ENCODE peak calls at places on chromosomes 4 and X, in five cellular contexts. U, Q, I, F and O are unnamed samples. For H3K9me3, the result is how much of the 10 kb centered on the place peaks cover.

GRCh38 chr4:151407466-151408379 is 1.3 kb upstream of the FHIP1A start:
- DNase-seq in U (no peak), Q (no peak), I (peak), F (peak), O (peak)

GRCh38 chr4:174265917-174266316 is 17.6 kb downstream of the FBXO8 start:
- DNase-seq in U (no peak), Q (no peak), I (no peak), F (no peak), O (no peak)

GRCh38 chr4:25065901-25066610 is 35.3 kb upstream of the LGI2 start:
- DNase-seq in U (no peak), Q (peak), I (no peak), F (no peak), O (peak)

GRCh38 chr4:48483777-48484493 is 792 bp downstream of the SLC10A4 start:
- DNase-seq in U (no peak), Q (no peak), I (no peak), F (peak), O (no peak)

GRCh38 chrX:17595456-17596035 is 141.7 kb upstream of the SCML1 start:
- DNase-seq in U (no peak), Q (peak), I (no peak), F (no peak), O (no peak)

GRCh38 chr4:56628592-56628991 is 52.5 kb downstream of the HOPX start:
- DNase-seq in U (no peak), Q (no peak), I (no peak), F (no peak), O (no peak)

GRCh38 chr4:180832086-180832485 is 1411.1 kb upstream of the TENM3 start:
- DNase-seq in U (no peak), Q (no peak), I (no peak), F (no peak), O (no peak)

GRCh38 chrX:56289449-56289848 is 57.3 kb downstream of the KLF8 start:
- DNase-seq in U (no peak), Q (no peak), I (no peak), F (no peak), O (no peak)

GRCh38 chr4:112515278-112516075 is 503 bp downstream of the NEUROG2 start:
- DNase-seq in U (no peak), Q (peak), I (no peak), F (no peak), O (peak)

GRCh38 chrX:81336455-81337144 is 134.7 kb downstream of the SH3BGRL start:
- DNase-seq in U (no peak), Q (no peak), I (no peak), F (no peak), O (no peak)

GRCh38 chr4:151957163-151957562 is 196.4 kb upstream of the GATB start:
- DNase-seq in U (no peak), Q (peak), I (no peak), F (no peak), O (peak)

GRCh38 chrX:21961142-21961541 is 20.6 kb downstream of the SMS start:
- DNase-seq in U (no peak), Q (no peak), I (no peak), F (no peak), O (no peak)

GRCh38 chr4:83780334-83780733 is 244.4 kb downstream of the GPAT3 start:
- DNase-seq in U (no peak), Q (no peak), I (no peak), F (no peak), O (no peak)

GRCh38 chr4:138696771-138697170 is 318.8 kb upstream of the NOCT start:
- DNase-seq in U (no peak), Q (no peak), I (no peak), F (no peak), O (no peak)

GRCh38 chr4:111952708-111953107 is 192.5 kb upstream of the FAM241A start:
- DNase-seq in U (no peak), Q (no peak), I (no peak), F (no peak), O (no peak)

GRCh38 chr4:102598102-102598758 is 97.1 kb downstream of the NFKB1 start:
- DNase-seq in U (no peak), Q (peak), I (no peak), F (peak), O (no peak)

GRCh38 chrX:85928606-85929005 is 118.8 kb downstream of the CHM start:
- DNase-seq in U (no peak), Q (no peak), I (no peak), F (no peak), O (no peak)

GRCh38 chr4:127648061-127648460 is 15.3 kb downstream of the INTU start:
- DNase-seq in U (no peak), Q (no peak), I (no peak), F (no peak), O (no peak)

GRCh38 chrX:134718329-134719317 is 60.4 kb upstream of the PLAC1 start:
- DNase-seq in U (peak), Q (peak), I (no peak), F (peak), O (no peak)

GRCh38 chrX:130075768-130076167 is 34.5 kb downstream of the ELF4 start:
- DNase-seq in U (no peak), Q (no peak), I (no peak), F (no peak), O (no peak)

GRCh38 chr4:183201331-183201730 is 102.3 kb downstream of the WWC2 start:
- DNase-seq in U (no peak), Q (peak), I (no peak), F (no peak), O (no peak)

GRCh38 chr4:17560065-17560673 is 16.8 kb upstream of the LAP3 start:
- DNase-seq in U (no peak), Q (no peak), I (no peak), F (no peak), O (no peak)

GRCh38 chrX:132958086-132958703 is at the start of gene HS6ST2:
- DNase-seq in U (no peak), Q (no peak), I (no peak), F (no peak), O (no peak)

GRCh38 chrX:17888421-17888820 is 27.3 kb upstream of the RAI2 start:
- DNase-seq in U (no peak), Q (no peak), I (no peak), F (no peak), O (no peak)

GRCh38 chr4:159171287-159171686 is 68.4 kb downstream of the RAPGEF2 start:
- DNase-seq in U (no peak), Q (no peak), I (no peak), F (no peak), O (no peak)

DNA sequence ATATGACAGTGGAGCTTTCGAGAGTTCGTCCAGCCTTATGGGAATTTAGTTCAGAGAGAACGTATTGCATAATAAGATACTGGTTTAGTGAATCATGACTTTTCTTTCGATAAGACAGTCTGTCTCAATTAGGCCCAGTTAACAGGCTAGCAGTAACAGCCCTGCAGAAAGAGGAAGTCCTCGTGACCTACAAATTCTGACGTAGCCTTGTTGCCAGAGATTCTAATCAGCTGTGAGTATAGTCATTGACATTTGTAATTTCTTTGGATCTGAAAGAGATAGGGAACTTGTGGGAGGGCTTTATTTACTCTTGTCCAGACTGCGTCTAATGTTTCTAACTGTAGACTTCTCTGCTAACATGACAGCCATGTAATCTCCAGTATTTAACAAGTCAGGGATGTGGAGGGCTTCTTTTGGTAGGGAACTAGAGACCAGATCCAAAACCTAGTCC is 15.8 kb downstream of the ART3 start:
- DNase-seq in U (no peak), Q (peak), I (no peak), F (peak), O (peak)
- H3K9me3 ChIP-seq in U (under half), Q (under half), I (under half), F (under half), O (under half)

GRCh38 chr4:256492-256891 is 48.8 kb downstream of the ZNF732 start:
- DNase-seq in U (no peak), Q (no peak), I (no peak), F (no peak), O (no peak)
- H3K9me3 ChIP-seq in U (under half), Q (under half), I (half or more), F (under half), O (under half)

GRCh38 chr4:8741513-8742226 is 130.0 kb downstream of the HMX1 start:
- DNase-seq in U (no peak), Q (no peak), I (no peak), F (no peak), O (peak)
- H3K9me3 ChIP-seq in U (under half), Q (under half), I (under half), F (under half), O (under half)

DNA sequence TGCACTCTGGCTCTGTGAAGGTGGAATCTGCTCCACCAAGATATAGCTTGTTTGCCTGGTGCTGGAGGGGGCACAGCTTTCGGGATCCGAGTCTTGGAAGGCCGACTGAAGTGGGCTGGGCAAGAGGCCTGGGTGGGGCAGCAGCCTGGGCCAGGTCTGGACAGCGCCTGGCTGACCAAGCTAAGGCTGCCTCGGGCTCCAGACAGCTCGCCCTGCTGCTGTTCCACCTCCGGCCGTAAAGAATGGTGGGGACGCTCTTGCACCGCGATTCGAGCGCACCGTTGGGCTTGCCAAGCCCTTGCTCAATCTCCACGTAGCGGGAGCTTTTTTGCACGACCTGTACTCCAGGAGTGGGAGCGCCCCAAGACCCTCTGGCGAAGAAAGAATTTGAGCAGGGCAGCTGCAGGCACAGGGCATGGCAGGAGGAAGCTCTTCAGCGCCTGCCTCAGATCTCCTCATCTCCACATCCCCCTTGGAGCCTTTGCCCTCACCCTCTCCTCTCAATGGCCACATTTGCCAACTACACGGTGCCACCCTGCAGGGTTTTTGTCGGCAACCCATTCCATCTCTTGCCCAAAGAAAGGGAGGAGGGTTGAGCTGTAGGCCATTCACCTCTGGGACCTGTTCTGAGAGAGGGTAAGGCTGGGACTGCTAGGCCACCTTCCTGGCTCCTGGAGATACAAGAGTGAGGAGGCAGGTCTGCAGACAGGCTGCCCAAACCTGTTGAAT is 18.9 kb downstream of the CNGA2 start:
- DNase-seq in U (peak), Q (peak), I (peak), F (no peak), O (peak)
- H3K9me3 ChIP-seq in U (under half), Q (under half), I (under half), F (under half), O (under half)

DNA sequence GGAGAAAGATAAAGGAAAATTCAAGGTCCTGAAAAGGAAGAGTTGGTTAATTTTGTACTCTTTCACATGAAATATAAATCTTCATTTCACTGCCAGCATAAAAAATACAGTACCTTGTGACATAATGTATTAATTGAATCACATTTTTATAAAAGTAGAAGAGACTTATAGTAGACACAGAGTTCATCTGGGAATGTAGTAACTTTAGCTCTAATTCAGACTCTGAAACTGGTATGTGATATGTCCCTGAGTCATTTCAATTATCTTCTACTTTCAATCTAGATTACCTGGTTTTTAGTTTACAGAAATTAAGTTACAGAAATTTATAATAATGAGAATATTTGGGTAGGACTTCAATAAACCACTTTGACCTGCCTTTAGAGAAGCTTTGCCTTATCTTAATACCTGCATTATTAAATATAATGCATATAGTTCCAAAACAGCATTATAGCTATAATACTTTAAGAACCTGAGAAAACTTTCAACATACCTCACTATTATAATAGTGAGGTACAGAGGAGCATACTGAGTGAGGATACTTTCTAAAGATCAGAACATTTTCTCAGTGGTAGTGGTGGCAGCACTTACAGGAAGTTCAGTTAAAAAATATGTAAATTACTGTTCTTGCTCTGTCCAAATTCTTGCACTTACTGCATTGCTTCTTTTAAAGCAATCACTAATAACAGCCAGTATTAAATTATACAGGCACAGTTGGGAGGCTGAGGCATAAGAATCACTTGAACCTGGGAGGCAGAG is 11.2 kb downstream of the NEK1 start:
- DNase-seq in U (no peak), Q (no peak), I (no peak), F (no peak), O (no peak)
- H3K9me3 ChIP-seq in U (under half), Q (under half), I (under half), F (under half), O (under half)

GRCh38 chr4:161704653-161705052 is 459.1 kb downstream of the FSTL5 start:
- DNase-seq in U (no peak), Q (no peak), I (no peak), F (no peak), O (no peak)

GRCh38 chr4:161696957-161697356 is 466.8 kb downstream of the FSTL5 start:
- DNase-seq in U (no peak), Q (no peak), I (no peak), F (no peak), O (no peak)

GRCh38 chr4:161704040-161704439 is 459.8 kb downstream of the FSTL5 start:
- DNase-seq in U (no peak), Q (no peak), I (no peak), F (no peak), O (no peak)

GRCh38 chr4:161702287-161702686 is 461.5 kb downstream of the FSTL5 start:
- DNase-seq in U (no peak), Q (no peak), I (no peak), F (no peak), O (no peak)
- H3K9me3 ChIP-seq in U (under half), Q (under half), I (under half), F (under half), O (under half)